ENCODE peak calls at places on chromosomes 16 and 17, in seven cellular contexts. One of them, this sample, is unnamed.

GRCh38 chr17:8041980-8042379 is 3.1 kb downstream of the ALOX15B start:
- DNase-seq in GM06990: no peak
- DNase-seq in T-helper 17 cell: no peak
- DNase-seq in T-helper 1 cell: no peak
- DNase-seq in endodermal cell: no peak
- DNase-seq in MV-4-11: no peak
- DNase-seq in EH: no peak
- DNase-seq in this sample: no peak

GRCh38 chr16:49340466-49340865 is 33.1 kb upstream of the C16orf78 start:
- DNase-seq in MV-4-11: no peak
- DNase-seq in T-helper 17 cell: no peak
- DNase-seq in EH: no peak
- DNase-seq in endodermal cell: no peak
- DNase-seq in GM06990: no peak
- DNase-seq in T-helper 1 cell: no peak
- DNase-seq in this sample: no peak

GRCh38 chr16:48910214-48910613 is 300.2 kb upstream of the N4BP1 start:
- DNase-seq in MV-4-11: no peak
- DNase-seq in endodermal cell: no peak
- DNase-seq in GM06990: no peak
- DNase-seq in EH: no peak
- DNase-seq in T-helper 1 cell: no peak
- DNase-seq in T-helper 17 cell: no peak
- DNase-seq in this sample: no peak

GRCh38 chr17:8490256-8491023 is 54.8 kb downstream of the NDEL1 start:
- DNase-seq in MV-4-11: no peak
- DNase-seq in EH: no peak
- DNase-seq in T-helper 1 cell: no peak
- DNase-seq in GM06990: no peak
- DNase-seq in endodermal cell: no peak
- DNase-seq in T-helper 17 cell: no peak
- DNase-seq in this sample: no peak

GRCh38 chr17:74280093-74280513 is 6.1 kb downstream of the DNAI2 start:
- DNase-seq in T-helper 1 cell: peak; percentile 28
- DNase-seq in EH: no peak
- DNase-seq in GM06990: peak; percentile 43
- DNase-seq in endodermal cell: no peak
- DNase-seq in T-helper 17 cell: peak; percentile 32
- DNase-seq in MV-4-11: peak; percentile 65
- DNase-seq in this sample: peak; percentile 86

GRCh38 chr17:5355416-5356129 is 63.9 kb downstream of the NUP88 start:
- DNase-seq in EH: peak; percentile 15
- DNase-seq in endodermal cell: no peak
- DNase-seq in GM06990: no peak
- DNase-seq in T-helper 17 cell: no peak
- DNase-seq in MV-4-11: no peak
- DNase-seq in T-helper 1 cell: no peak
- DNase-seq in this sample: no peak

GRCh38 chr16:22659933-22660332 is 149.2 kb downstream of the NPIPB5 start:
- DNase-seq in GM06990: no peak
- DNase-seq in T-helper 1 cell: no peak
- DNase-seq in MV-4-11: no peak
- DNase-seq in EH: no peak
- DNase-seq in T-helper 17 cell: no peak
- DNase-seq in endodermal cell: peak; percentile 34
- DNase-seq in this sample: no peak

GRCh38 chr17:77844681-77845080 is 113.8 kb upstream of the TNRC6C start:
- DNase-seq in endodermal cell: no peak
- DNase-seq in EH: no peak
- DNase-seq in T-helper 1 cell: no peak
- DNase-seq in T-helper 17 cell: no peak
- DNase-seq in MV-4-11: no peak
- DNase-seq in GM06990: no peak
- DNase-seq in this sample: no peak

GRCh38 chr16:85216522-85217375 is 104.5 kb upstream of the CIBAR2 start:
- DNase-seq in endodermal cell: no peak
- DNase-seq in GM06990: no peak
- DNase-seq in T-helper 1 cell: no peak
- DNase-seq in MV-4-11: no peak
- DNase-seq in T-helper 17 cell: no peak
- DNase-seq in EH: no peak
- DNase-seq in this sample: peak; percentile 43

GRCh38 chr17:67950945-67951344 is 45.3 kb downstream of the C17orf58 start:
- DNase-seq in EH: no peak
- DNase-seq in endodermal cell: no peak
- DNase-seq in GM06990: no peak
- DNase-seq in T-helper 1 cell: no peak
- DNase-seq in MV-4-11: no peak
- DNase-seq in T-helper 17 cell: no peak
- DNase-seq in this sample: no peak

GRCh38 chr17:29590979-29591736 is 1.7 kb upstream of the GIT1 start:
- DNase-seq in MV-4-11: no peak
- DNase-seq in GM06990: peak; percentile 67
- DNase-seq in EH: peak; percentile 58
- DNase-seq in endodermal cell: no peak
- DNase-seq in T-helper 1 cell: no peak
- DNase-seq in T-helper 17 cell: no peak
- DNase-seq in this sample: peak; percentile 61

GRCh38 chr17:39628655-39629493 is 2.1 kb downstream of the PPP1R1B start:
- DNase-seq in T-helper 1 cell: no peak
- DNase-seq in MV-4-11: no peak
- DNase-seq in GM06990: no peak
- DNase-seq in EH: no peak
- DNase-seq in endodermal cell: peak; percentile 58
- DNase-seq in T-helper 17 cell: no peak
- DNase-seq in this sample: no peak

GRCh38 chr17:72122002-72122310 is 1.1 kb downstream of the SOX9 start:
- DNase-seq in MV-4-11: no peak
- DNase-seq in T-helper 17 cell: no peak
- DNase-seq in EH: peak; percentile 38
- DNase-seq in T-helper 1 cell: no peak
- DNase-seq in endodermal cell: no peak
- DNase-seq in GM06990: no peak
- DNase-seq in this sample: no peak

GRCh38 chr16:495127-495748 is 32.3 kb upstream of the CAPN15 start:
- DNase-seq in EH: peak; percentile 55
- DNase-seq in endodermal cell: peak; percentile 91
- DNase-seq in T-helper 1 cell: no peak
- DNase-seq in MV-4-11: peak; percentile 29
- DNase-seq in T-helper 17 cell: no peak
- DNase-seq in GM06990: no peak
- DNase-seq in this sample: peak; percentile 35

GRCh38 chr16:13194766-13195165 is 293.4 kb downstream of the SHISA9 start:
- DNase-seq in T-helper 17 cell: no peak
- DNase-seq in endodermal cell: no peak
- DNase-seq in T-helper 1 cell: no peak
- DNase-seq in MV-4-11: no peak
- DNase-seq in EH: no peak
- DNase-seq in GM06990: no peak
- DNase-seq in this sample: no peak

GRCh38 chr17:45719335-45720071 is 64.6 kb upstream of the CRHR1 start:
- DNase-seq in endodermal cell: peak; percentile 84
- DNase-seq in GM06990: no peak
- DNase-seq in T-helper 1 cell: no peak
- DNase-seq in T-helper 17 cell: no peak
- DNase-seq in MV-4-11: peak; percentile 29
- DNase-seq in EH: peak; percentile 88
- DNase-seq in this sample: no peak

GRCh38 chr17:35930211-35931065 is at the start of gene RDM1:
- DNase-seq in endodermal cell: peak; percentile 98
- DNase-seq in MV-4-11: peak; percentile 84
- DNase-seq in EH: peak; percentile 78
- DNase-seq in T-helper 17 cell: peak; percentile 28
- DNase-seq in T-helper 1 cell: peak; percentile 52
- DNase-seq in GM06990: peak; percentile 90
- DNase-seq in this sample: peak; percentile 94

GRCh38 chr16:56470232-56470631 is 18.9 kb downstream of the OGFOD1 start:
- DNase-seq in GM06990: no peak
- DNase-seq in EH: no peak
- DNase-seq in T-helper 1 cell: no peak
- DNase-seq in T-helper 17 cell: no peak
- DNase-seq in endodermal cell: no peak
- DNase-seq in MV-4-11: no peak
- DNase-seq in this sample: no peak

GRCh38 chr17:6654816-6655731 is 3.5 kb downstream of the C17orf100 start:
- DNase-seq in T-helper 1 cell: no peak
- DNase-seq in endodermal cell: peak; percentile 91
- DNase-seq in EH: no peak
- DNase-seq in MV-4-11: no peak
- DNase-seq in T-helper 17 cell: no peak
- DNase-seq in GM06990: no peak
- DNase-seq in this sample: no peak

GRCh38 chr17:77451271-77451893 is 310.6 kb downstream of the SEC14L1 start:
- DNase-seq in MV-4-11: peak; percentile 34
- DNase-seq in GM06990: peak; percentile 78
- DNase-seq in T-helper 17 cell: peak; percentile 67
- DNase-seq in endodermal cell: peak; percentile 98
- DNase-seq in EH: peak; percentile 59
- DNase-seq in T-helper 1 cell: peak; percentile 57
- DNase-seq in this sample: peak; percentile 83

GRCh38 chr17:27975146-27976011 is 67.1 kb upstream of the NLK start:
- DNase-seq in GM06990: no peak
- DNase-seq in MV-4-11: no peak
- DNase-seq in T-helper 17 cell: no peak
- DNase-seq in endodermal cell: peak; percentile 50
- DNase-seq in EH: peak; percentile 41
- DNase-seq in T-helper 1 cell: no peak
- DNase-seq in this sample: no peak

GRCh38 chr17:73293480-73293911 is 18.3 kb downstream of the CDC42EP4 start:
- DNase-seq in endodermal cell: no peak
- DNase-seq in T-helper 1 cell: no peak
- DNase-seq in EH: peak; percentile 92
- DNase-seq in MV-4-11: no peak
- DNase-seq in T-helper 17 cell: no peak
- DNase-seq in GM06990: no peak
- DNase-seq in this sample: no peak

GRCh38 chr17:73952498-73953205 is 250.8 kb upstream of the RPL38 start:
- DNase-seq in T-helper 1 cell: no peak
- DNase-seq in endodermal cell: peak; percentile 90
- DNase-seq in T-helper 17 cell: no peak
- DNase-seq in GM06990: peak; percentile 22
- DNase-seq in MV-4-11: peak; percentile 32
- DNase-seq in EH: no peak
- DNase-seq in this sample: peak; percentile 53

GRCh38 chr17:75490173-75490743 is 25.1 kb downstream of the CASKIN2 start:
- DNase-seq in T-helper 17 cell: no peak
- DNase-seq in endodermal cell: no peak
- DNase-seq in EH: no peak
- DNase-seq in GM06990: no peak
- DNase-seq in T-helper 1 cell: no peak
- DNase-seq in MV-4-11: no peak
- DNase-seq in this sample: no peak

GRCh38 chr16:1466968-1467521 is 7.8 kb downstream of the CLCN7 start:
- DNase-seq in T-helper 17 cell: no peak
- DNase-seq in GM06990: peak; percentile 6
- DNase-seq in EH: no peak
- DNase-seq in endodermal cell: no peak
- DNase-seq in T-helper 1 cell: no peak
- DNase-seq in MV-4-11: peak; percentile 11
- DNase-seq in this sample: no peak

GRCh38 chr17:31095239-31096105 is 695 bp downstream of the NF1 start:
- DNase-seq in T-helper 17 cell: peak; percentile 18
- DNase-seq in MV-4-11: peak; percentile 32
- DNase-seq in GM06990: peak; percentile 38
- DNase-seq in endodermal cell: peak; percentile 95
- DNase-seq in T-helper 1 cell: peak; percentile 15
- DNase-seq in EH: peak; percentile 68
- DNase-seq in this sample: peak; percentile 38

GRCh38 chr17:6231886-6232767 is 161.9 kb downstream of the WSCD1 start:
- DNase-seq in EH: peak; percentile 30
- DNase-seq in T-helper 17 cell: no peak
- DNase-seq in endodermal cell: peak; percentile 51
- DNase-seq in T-helper 1 cell: no peak
- DNase-seq in GM06990: no peak
- DNase-seq in MV-4-11: peak; percentile 9
- DNase-seq in this sample: no peak

GRCh38 chr16:16099320-16099719 is 124.0 kb downstream of the ABCC6 start:
- DNase-seq in MV-4-11: no peak
- DNase-seq in T-helper 1 cell: no peak
- DNase-seq in GM06990: no peak
- DNase-seq in endodermal cell: no peak
- DNase-seq in EH: no peak
- DNase-seq in T-helper 17 cell: no peak
- DNase-seq in this sample: no peak

GRCh38 chr16:67563708-67564468 is 1.6 kb downstream of the CTCF start:
- DNase-seq in MV-4-11: peak; percentile 74
- DNase-seq in EH: peak; percentile 80
- DNase-seq in T-helper 1 cell: no peak
- DNase-seq in GM06990: no peak
- DNase-seq in endodermal cell: no peak
- DNase-seq in T-helper 17 cell: no peak
- DNase-seq in this sample: peak; percentile 57

GRCh38 chr17:38600416-38600815 is 5.3 kb downstream of the SRCIN1 start:
- DNase-seq in GM06990: no peak
- DNase-seq in T-helper 1 cell: no peak
- DNase-seq in EH: no peak
- DNase-seq in MV-4-11: no peak
- DNase-seq in T-helper 17 cell: no peak
- DNase-seq in endodermal cell: peak; percentile 74
- DNase-seq in this sample: no peak